ENCODE peak calls at places on chromosomes 11 and 22, in five cellular contexts. J is glutamatergic neuron, G is uterus, Y is AG04450, X is KBM-7. E is an unnamed sample.

GRCh38 chr22:49971232-49972162 is 10.9 kb downstream of the PIM3 start:
- DNase-seq in Y (no peak), G (peak), J (peak), X (no peak), E (peak)

GRCh38 chr11:61532136-61533038 is 23.8 kb downstream of the LRRC10B start:
- DNase-seq in G (no peak), Y (no peak), J (no peak), X (peak), E (peak)

GRCh38 chr11:116421529-116422185 is 351.1 kb downstream of the BUD13 start:
- DNase-seq in Y (no peak), G (no peak), J (no peak), X (no peak), E (no peak)

GRCh38 chr11:3947084-3947483 is 91.6 kb downstream of the STIM1 start:
- DNase-seq in G (peak), X (peak), J (no peak), Y (no peak), E (no peak)

GRCh38 chr11:124812876-124813275 is 12.7 kb upstream of the MSANTD2 start:
- DNase-seq in G (no peak), X (no peak), Y (no peak), J (no peak), E (no peak)

GRCh38 chr11:71180694-71181466 is 71.5 kb downstream of the SHANK2 start:
- DNase-seq in J (no peak), Y (no peak), X (no peak), G (no peak), E (no peak)

GRCh38 chr11:129814244-129814992 is 1.2 kb upstream of the TMEM45B start:
- DNase-seq in J (no peak), Y (no peak), X (no peak), G (no peak), E (no peak)

GRCh38 chr11:107898270-107898669 is 30.0 kb upstream of the RAB39A start:
- DNase-seq in J (no peak), G (no peak), X (peak), Y (peak), E (peak)

GRCh38 chr11:73361953-73362776 is 14.0 kb upstream of the RELT start:
- DNase-seq in Y (no peak), X (no peak), G (no peak), J (peak), E (no peak)

GRCh38 chr22:49450521-49450920 is 377.2 kb downstream of the BRD1 start:
- DNase-seq in Y (no peak), J (no peak), X (no peak), G (no peak), E (no peak)

GRCh38 chr11:34464591-34465036 is 25.9 kb downstream of the CAT start:
- DNase-seq in X (peak), G (no peak), J (no peak), Y (no peak), E (peak)

E was measured in OCI-M1.